ENCODE peak calls at places on chromosomes 12 and 14, in five cellular contexts. E is PC-9, Z is Caco-2, V is adrenal gland, Y is tibial artery. U is an unnamed sample.

GRCh38 chr12:88393017-88393767 is 187.1 kb downstream of the KITLG start:
- DNase-seq in E (no peak), Z (no peak), V (no peak), Y (no peak), U (peak)

GRCh38 chr12:125229878-125230530 is 164.8 kb downstream of the AACS start:
- DNase-seq in E (no peak), Z (no peak), V (no peak), Y (no peak), U (no peak)

GRCh38 chr14:61218765-61219164 is 62.4 kb downstream of the TMEM30B start:
- DNase-seq in E (no peak), Z (no peak), V (no peak), Y (no peak), U (no peak)

GRCh38 chr12:15719230-15719629 is 70.0 kb downstream of the EPS8 start:
- DNase-seq in E (no peak), Z (no peak), V (no peak), Y (no peak), U (peak)

GRCh38 chr12:9273276-9273675 is 65.1 kb upstream of the PZP start:
- DNase-seq in E (peak), Z (no peak), V (no peak), Y (no peak), U (peak)

GRCh38 chr12:4116251-4117111 is 157.1 kb upstream of the CCND2 start:
- DNase-seq in E (no peak), Z (peak), V (no peak), Y (no peak), U (peak)

GRCh38 chr14:90692061-90692460 is 124.2 kb downstream of the TTC7B start:
- DNase-seq in E (no peak), Z (no peak), V (no peak), Y (no peak), U (no peak)

GRCh38 chr12:104689630-104690029 is 232.9 kb downstream of the CHST11 start:
- DNase-seq in E (no peak), Z (no peak), V (no peak), Y (no peak), U (no peak)

GRCh38 chr14:103207038-103207403 is 83.8 kb downstream of the TNFAIP2 start:
- DNase-seq in E (peak), Z (no peak), V (peak), Y (peak), U (peak)

GRCh38 chr14:34766060-34766459 is 51.7 kb upstream of the CFL2 start:
- DNase-seq in E (no peak), Z (no peak), V (no peak), Y (no peak), U (no peak)

GRCh38 chr14:72692678-72693077 is 201.2 kb downstream of the DPF3 start:
- DNase-seq in E (no peak), Z (no peak), V (no peak), Y (no peak), U (peak)

GRCh38 chr14:65421201-65421981 is 8.9 kb downstream of the FUT8 start:
- DNase-seq in E (peak), Z (no peak), V (no peak), Y (no peak), U (no peak)

GRCh38 chr12:47066278-47067048 is 13.0 kb upstream of the PCED1B start:
- DNase-seq in E (no peak), Z (no peak), V (peak), Y (no peak), U (peak)

GRCh38 chr12:113889806-113890581 is 76.1 kb downstream of the RBM19 start:
- DNase-seq in E (no peak), Z (no peak), V (no peak), Y (no peak), U (no peak)

GRCh38 chr12:13046914-13047472 is 2.8 kb downstream of the FAM234B start:
- DNase-seq in E (no peak), Z (no peak), V (no peak), Y (no peak), U (no peak)

GRCh38 chr12:53499261-53500118 is at the start of gene MAP3K12:
- DNase-seq in E (no peak), Z (no peak), V (peak), Y (peak), U (peak)

GRCh38 chr12:13347241-13348043 is 150.9 kb downstream of the EMP1 start:
- DNase-seq in E (no peak), Z (no peak), V (no peak), Y (no peak), U (peak)

GRCh38 chr12:74963867-74964331 is 245.7 kb downstream of the KCNC2 start:
- DNase-seq in E (no peak), Z (no peak), V (no peak), Y (no peak), U (no peak)

GRCh38 chr12:99618657-99619056 is 28.9 kb upstream of the GARIN6 start:
- DNase-seq in E (no peak), Z (no peak), V (no peak), Y (no peak), U (no peak)

GRCh38 chr12:130849561-130850417 is 10.7 kb upstream of the STX2 start:
- DNase-seq in E (peak), Z (peak), V (no peak), Y (no peak), U (no peak)

GRCh38 chr12:6434205-6435180 is 10.3 kb upstream of the CD27 start:
- DNase-seq in E (no peak), Z (peak), V (no peak), Y (peak), U (no peak)

GRCh38 chr14:72126091-72126490 is 193.9 kb downstream of the RGS6 start:
- DNase-seq in E (no peak), Z (no peak), V (no peak), Y (no peak), U (no peak)

GRCh38 chr12:10235761-10236631 is 23.3 kb downstream of the GABARAPL1 start:
- DNase-seq in E (peak), Z (no peak), V (peak), Y (no peak), U (peak)

GRCh38 chr14:65352964-65353530 is 59.5 kb upstream of the FUT8 start:
- DNase-seq in E (peak), Z (no peak), V (no peak), Y (no peak), U (no peak)

GRCh38 chr14:99773496-99774203 is 19.6 kb upstream of the EML1 start:
- DNase-seq in E (no peak), Z (no peak), V (no peak), Y (peak), U (no peak)

GRCh38 chr12:46373303-46374182 is 970 bp upstream of the SLC38A2 start:
- DNase-seq in E (no peak), Z (peak), V (peak), Y (peak), U (peak)

GRCh38 chr12:27635349-27635972 is 60.8 kb upstream of the REP15 start:
- DNase-seq in E (peak), Z (no peak), V (no peak), Y (no peak), U (peak)

GRCh38 chr12:61254225-61254624 is 1006.0 kb upstream of the USP15 start:
- DNase-seq in E (no peak), Z (no peak), V (no peak), Y (no peak), U (no peak)

GRCh38 chr14:26104686-26105085 is 493.1 kb downstream of the NOVA1 start:
- DNase-seq in E (no peak), Z (no peak), V (no peak), Y (no peak), U (no peak)

GRCh38 chr12:124865728-124866127 is 2.1 kb upstream of the SCARB1 start:
- DNase-seq in E (no peak), Z (no peak), V (no peak), Y (no peak), U (no peak)

GRCh38 chr12:71684081-71684480 is 1.8 kb upstream of the TMEM19 start:
- DNase-seq in E (no peak), Z (no peak), V (no peak), Y (no peak), U (no peak)

GRCh38 chr14:75456069-75457023 is 28.5 kb downstream of the JDP2 start:
- DNase-seq in E (no peak), Z (no peak), V (no peak), Y (no peak), U (no peak)

GRCh38 chr12:65497645-65498044 is 219.2 kb downstream of the MSRB3 start:
- DNase-seq in E (no peak), Z (no peak), V (no peak), Y (no peak), U (peak)

GRCh38 chr12:110849748-110850403 is 3.1 kb downstream of the CCDC63 start:
- DNase-seq in E (no peak), Z (no peak), V (no peak), Y (no peak), U (no peak)

GRCh38 chr14:54216827-54217226 is 180.0 kb upstream of the CDKN3 start:
- DNase-seq in E (no peak), Z (no peak), V (no peak), Y (no peak), U (no peak)

GRCh38 chr14:98494582-98494981 is 777.4 kb downstream of the BCL11B start:
- DNase-seq in E (no peak), Z (no peak), V (no peak), Y (no peak), U (no peak)

GRCh38 chr14:20190596-20190995 is at the start of gene OR11G2:
- DNase-seq in E (no peak), Z (no peak), V (no peak), Y (no peak), U (no peak)

GRCh38 chr14:24513009-24513408 is 4.9 kb upstream of the CMA1 start:
- DNase-seq in E (no peak), Z (no peak), V (no peak), Y (no peak), U (no peak)

GRCh38 chr12:25670076-25671055 is 117.3 kb upstream of the LMNTD1 start:
- DNase-seq in E (peak), Z (no peak), V (no peak), Y (no peak), U (peak)

GRCh38 chr14:63459738-63460137 is 83.4 kb downstream of the PPP2R5E start:
- DNase-seq in E (no peak), Z (no peak), V (no peak), Y (no peak), U (no peak)

GRCh38 chr14:63460594-63461132 is 82.5 kb downstream of the PPP2R5E start:
- DNase-seq in E (no peak), Z (no peak), V (no peak), Y (no peak), U (no peak)

GRCh38 chr14:63454863-63455622 is 88.1 kb downstream of the PPP2R5E start:
- DNase-seq in E (no peak), Z (no peak), V (peak), Y (no peak), U (peak)

GRCh38 chr14:63454436-63454835 is 88.7 kb downstream of the PPP2R5E start:
- DNase-seq in E (no peak), Z (no peak), V (no peak), Y (no peak), U (no peak)

DNA sequence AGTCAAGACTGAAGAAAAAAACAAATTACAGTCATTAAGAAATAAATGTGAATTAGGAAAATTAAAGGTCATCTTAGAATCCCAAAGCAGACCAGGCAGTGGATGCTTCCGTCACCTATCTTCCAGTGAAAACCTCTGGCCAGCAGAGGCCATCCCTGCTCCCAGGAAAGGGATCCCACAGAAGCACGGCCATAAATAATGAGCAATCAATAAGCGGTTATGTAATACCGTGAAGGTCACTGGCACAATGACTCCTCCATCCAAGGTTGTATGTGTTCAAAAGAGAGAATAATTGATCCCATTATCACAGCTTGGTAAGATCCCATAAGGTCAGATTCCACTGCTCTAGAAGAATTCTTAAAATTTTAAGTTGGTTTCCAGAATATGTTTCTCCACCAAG is 85.7 kb downstream of the PPP2R5E start:
- DNase-seq in E (no peak), Z (no peak), V (peak), Y (no peak), U (no peak)
- TF ChIP-seq CTCF in E (no peak), Z (no peak), V (peak), Y (no peak), U (no peak)

GRCh38 chr14:52824479-52824878 is 33.1 kb upstream of the GNPNAT1 start:
- DNase-seq in E (no peak), Z (no peak), V (no peak), Y (no peak), U (peak)
- H3K4me3 ChIP-seq in E (no peak), Z (no peak), V (no peak), Y (no peak), U (no peak)

GRCh38 chr14:56490379-56490778 is 89.2 kb upstream of the TMEM260 start:
- DNase-seq in E (no peak), Z (no peak), V (no peak), Y (no peak), U (peak)

GRCh38 chr14:56491299-56492285 is 88.0 kb upstream of the TMEM260 start:
- DNase-seq in E (peak), Z (peak), V (peak), Y (no peak), U (peak)

GRCh38 chr14:56488306-56488705 is 91.3 kb upstream of the TMEM260 start:
- DNase-seq in E (no peak), Z (no peak), V (no peak), Y (no peak), U (no peak)

GRCh38 chr14:56487761-56488160 is 91.8 kb upstream of the TMEM260 start:
- DNase-seq in E (peak), Z (no peak), V (no peak), Y (no peak), U (peak)

GRCh38 chr14:56487090-56487667 is 92.4 kb upstream of the TMEM260 start:
- DNase-seq in E (no peak), Z (no peak), V (no peak), Y (no peak), U (peak)
- TF ChIP-seq CTCF in E (peak), Z (no peak), V (peak), Y (peak), U (peak)

GRCh38 chr14:33347816-33348215 is 409.1 kb downstream of the NPAS3 start:
- DNase-seq in E (no peak), Z (no peak), V (no peak), Y (no peak), U (peak)
- H3K4me3 ChIP-seq in E (no peak), Z (no peak), V (no peak), Y (no peak), U (no peak)

GRCh38 chr12:132267873-132268272 is 61.5 kb downstream of the GALNT9 start:
- DNase-seq in E (no peak), Z (no peak), V (no peak), Y (no peak), U (no peak)

GRCh38 chr12:132270969-132271754 is 58.2 kb downstream of the GALNT9 start:
- DNase-seq in E (no peak), Z (no peak), V (no peak), Y (no peak), U (no peak)

GRCh38 chr12:132268674-132269073 is 60.7 kb downstream of the GALNT9 start:
- DNase-seq in E (no peak), Z (no peak), V (no peak), Y (no peak), U (no peak)

GRCh38 chr12:132270516-132270915 is 58.9 kb downstream of the GALNT9 start:
- DNase-seq in E (no peak), Z (no peak), V (no peak), Y (no peak), U (no peak)

DNA sequence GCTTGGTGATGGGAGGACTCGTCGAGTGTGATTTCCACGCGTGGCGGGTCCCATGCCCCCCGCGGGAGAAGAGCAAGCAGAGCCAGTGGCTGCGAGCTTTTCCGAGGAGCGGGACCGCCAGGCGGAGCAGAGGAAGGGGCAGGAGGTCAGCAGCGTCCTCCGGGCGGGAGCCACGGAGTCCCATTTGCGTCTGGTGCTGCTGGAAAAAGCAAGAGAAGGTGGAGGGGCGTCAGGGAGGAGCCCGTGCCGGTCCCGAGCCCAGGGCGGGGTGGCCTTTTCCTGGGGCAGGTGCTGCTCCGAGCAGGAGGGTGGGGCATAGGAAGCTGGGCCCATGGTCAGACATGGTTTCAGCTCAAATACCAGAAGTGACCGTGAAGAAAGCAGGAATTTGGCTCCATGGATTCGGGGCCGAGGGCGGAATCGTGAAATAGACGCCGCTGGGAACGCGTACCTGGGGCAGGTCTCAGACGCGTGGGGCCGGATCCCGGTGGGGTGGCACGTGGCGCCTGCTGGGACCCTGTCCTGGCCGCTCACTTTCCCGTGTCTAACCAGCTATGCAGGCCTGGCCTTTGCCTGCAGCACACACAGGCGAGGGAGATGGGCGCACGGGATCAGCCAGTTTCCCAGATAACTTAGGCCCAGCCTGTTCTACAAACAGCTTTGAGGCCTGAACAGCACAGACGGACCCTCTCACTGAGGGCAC is 60.0 kb downstream of the GALNT9 start:
- DNase-seq in E (no peak), Z (no peak), V (no peak), Y (no peak), U (no peak)
- TF ChIP-seq CTCF in E (no peak), Z (no peak), V (no peak), Y (no peak), U (no peak)

GRCh38 chr12:119672194-119672593 is 4.3 kb downstream of the PRKAB1 start:
- DNase-seq in E (no peak), Z (no peak), V (no peak), Y (no peak), U (no peak)
- H3K4me3 ChIP-seq in E (no peak), Z (no peak), V (no peak), Y (no peak), U (no peak)

DNA sequence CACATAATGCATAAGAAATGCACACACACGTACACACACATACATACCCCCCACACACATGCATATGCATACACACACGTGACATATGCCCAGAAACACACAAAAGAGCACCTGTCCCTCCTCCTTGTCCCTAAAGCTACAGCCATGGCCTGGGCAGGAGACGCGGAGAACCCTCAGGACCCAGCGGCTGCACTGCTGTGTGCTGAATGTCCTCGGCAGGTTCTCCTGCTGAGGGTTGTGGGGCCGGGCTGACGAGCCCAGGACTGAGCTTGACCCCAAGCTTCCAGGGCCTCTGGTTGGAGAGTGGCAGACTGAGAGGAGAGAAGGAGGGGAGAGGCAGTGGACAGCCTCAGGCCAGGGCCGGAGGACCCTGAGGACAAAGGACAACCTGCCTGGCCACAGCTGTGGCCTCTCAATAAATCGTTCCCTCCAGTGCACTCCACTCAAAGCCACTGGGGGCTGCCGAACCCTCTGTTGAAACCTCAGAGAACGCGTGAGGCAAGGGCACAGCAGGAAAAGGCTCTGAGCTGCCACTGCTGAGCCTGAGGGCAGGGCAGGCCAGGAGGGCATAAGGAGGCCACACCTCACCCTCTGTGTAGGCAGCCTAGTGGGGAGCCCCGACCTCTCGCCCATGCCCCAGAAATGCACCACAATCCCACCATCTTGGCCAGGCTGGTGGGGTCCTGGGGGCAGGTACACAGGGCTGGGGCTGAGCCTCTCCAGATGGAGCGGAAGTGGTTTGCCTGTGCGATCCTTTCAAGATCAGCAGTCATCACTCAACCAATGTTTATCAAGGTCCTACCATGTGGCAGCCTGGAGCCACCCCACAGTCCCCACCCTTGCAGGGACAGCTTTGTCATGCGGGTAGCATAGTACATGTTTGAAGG is 3.1 kb downstream of the CACNA2D4 start:
- DNase-seq in E (no peak), Z (peak), V (peak), Y (peak), U (no peak)
- TF ChIP-seq CTCF in E (no peak), Z (no peak), V (no peak), Y (no peak), U (no peak)

GRCh38 chr12:109462868-109463692 is 14.0 kb downstream of the KCTD10 start:
- DNase-seq in E (peak), Z (peak), V (peak), Y (peak), U (peak)
- H3K4me3 ChIP-seq in E (peak), Z (no peak), V (no peak), Y (peak), U (no peak)

GRCh38 chr14:50007123-50007903 is 109.1 kb downstream of the VCPKMT start:
- DNase-seq in E (peak), Z (peak), V (no peak), Y (no peak), U (no peak)
- TF ChIP-seq CTCF in E (peak), Z (peak), V (no peak), Y (no peak), U (no peak)

U was measured in cardiac fibroblast.